ENCODE peak calls at places on chromosomes 5 and 9, in nine cellular contexts. M is AG10803, S is foreskin fibroblast, R is HFF-Myc, Y is cardiac muscle cell, Q is choroid plexus epithelial cell, O is GM23248, P is heart right ventricle, J is lower lobe of right lung. W is an unnamed sample.

GRCh38 chr5:31273161-31273560 is 79.7 kb downstream of the CDH6 start:
- DNase-seq in S (no peak), R (no peak), Y (no peak), P (no peak), M (no peak), J (no peak), Q (no peak), O (no peak), W (no peak)

GRCh38 chr5:151909628-151910027 is 15.0 kb downstream of the GLRA1 start:
- DNase-seq in J (no peak), O (no peak), S (no peak), Y (no peak), P (no peak), Q (no peak), R (no peak), M (no peak), W (no peak)

GRCh38 chr5:38660194-38660668 is 103.8 kb upstream of the LIFR start:
- DNase-seq in R (no peak), M (no peak), Y (no peak), Q (no peak), P (peak), J (no peak), S (no peak), O (no peak), W (no peak)

GRCh38 chr5:127227881-127228280 is 62.7 kb upstream of the MEGF10 start:
- DNase-seq in S (peak), Y (no peak), O (peak), Q (peak), R (no peak), P (no peak), J (no peak), M (no peak), W (no peak)

GRCh38 chr5:96146675-96147074 is 185.0 kb upstream of the ELL2 start:
- DNase-seq in R (peak), S (peak), Y (peak), Q (peak), P (no peak), M (peak), O (peak), J (no peak), W (no peak)

GRCh38 chr9:118438805-118439204 is 734.6 kb downstream of the TLR4 start:
- DNase-seq in P (no peak), J (no peak), Q (no peak), M (no peak), O (no peak), R (no peak), Y (no peak), S (no peak), W (no peak)

GRCh38 chr5:40401965-40402364 is 277.8 kb upstream of the PTGER4 start:
- DNase-seq in M (peak), R (no peak), Q (peak), O (peak), S (peak), P (no peak), J (no peak), Y (no peak), W (no peak)

GRCh38 chr5:107812570-107813141 is 141.9 kb upstream of the EFNA5 start:
- DNase-seq in R (no peak), O (peak), S (peak), P (peak), Q (peak), Y (peak), M (peak), J (no peak), W (no peak)

GRCh38 chr9:125405938-125406811 is 144.5 kb downstream of the GAPVD1 start:
- DNase-seq in Q (peak), R (no peak), S (peak), Y (peak), O (peak), M (peak), J (no peak), P (no peak), W (no peak)

GRCh38 chr9:135344523-135344901 is 135.1 kb upstream of the PPP1R26 start:
- DNase-seq in R (no peak), Y (no peak), J (no peak), P (no peak), O (no peak), M (no peak), Q (no peak), S (no peak), W (no peak)

GRCh38 chr5:58060971-58061370 is 398.9 kb downstream of the PLK2 start:
- DNase-seq in S (peak), Y (peak), Q (peak), J (no peak), P (no peak), O (peak), R (no peak), M (peak), W (no peak)

GRCh38 chr5:163529698-163530097 is 24.3 kb downstream of the MAT2B start:
- DNase-seq in R (no peak), O (no peak), P (peak), Y (peak), S (no peak), M (no peak), J (no peak), Q (no peak), W (no peak)

GRCh38 chr5:178435321-178436238 is 154.6 kb downstream of the COL23A1 start:
- DNase-seq in Y (no peak), R (no peak), P (no peak), M (no peak), O (no peak), J (no peak), S (no peak), Q (no peak), W (no peak)

GRCh38 chr5:96795626-96796025 is 12.1 kb downstream of the ERAP1 start:
- DNase-seq in Q (no peak), M (no peak), P (no peak), S (no peak), J (no peak), O (no peak), R (no peak), Y (no peak), W (no peak)

GRCh38 chr9:127021664-127022337 is 100.6 kb downstream of the ANGPTL2 start:
- DNase-seq in J (peak), Q (peak), R (peak), S (peak), O (peak), Y (peak), P (peak), M (peak), W (peak)

GRCh38 chr5:134450374-134450773 is 38.7 kb upstream of the CDKN2AIPNL start:
- DNase-seq in J (no peak), Y (no peak), S (no peak), Q (no peak), R (no peak), P (no peak), M (no peak), O (no peak), W (no peak)

GRCh38 chr9:92671323-92671722 is 1.4 kb upstream of the IPPK start:
- DNase-seq in S (peak), O (peak), M (peak), Y (peak), P (no peak), J (no peak), R (peak), Q (peak), W (peak)

GRCh38 chr5:20331826-20332225 is 343.8 kb upstream of the CDH18 start:
- DNase-seq in Q (no peak), Y (no peak), S (no peak), J (no peak), M (no peak), P (no peak), R (no peak), O (no peak), W (no peak)

GRCh38 chr5:39273314-39273954 is 54.1 kb upstream of the FYB1 start:
- DNase-seq in Q (no peak), M (no peak), S (no peak), O (no peak), R (no peak), J (no peak), P (no peak), Y (no peak), W (no peak)

GRCh38 chr5:143245929-143246561 is 157.4 kb downstream of the NR3C1 start:
- DNase-seq in Y (peak), M (peak), O (peak), J (no peak), Q (peak), P (no peak), S (peak), R (peak), W (no peak)

GRCh38 chr5:163385824-163386223 is 51.6 kb upstream of the CCNG1 start:
- DNase-seq in M (no peak), J (no peak), R (no peak), S (no peak), Q (no peak), P (no peak), O (no peak), Y (no peak), W (no peak)

GRCh38 chr9:131500939-131501541 is 1.7 kb upstream of the POMT1 start:
- DNase-seq in Y (peak), J (no peak), M (peak), S (peak), P (no peak), R (no peak), Q (peak), O (peak), W (peak)

GRCh38 chr5:59207416-59207815 is 624.5 kb downstream of the RAB3C start:
- DNase-seq in S (peak), J (no peak), Q (peak), O (no peak), M (no peak), R (no peak), P (no peak), Y (peak), W (no peak)

GRCh38 chr5:109936996-109937395 is 247.3 kb downstream of the MAN2A1 start:
- DNase-seq in Y (no peak), P (no peak), M (no peak), R (no peak), O (no peak), S (no peak), Q (no peak), J (no peak), W (no peak)

GRCh38 chr5:180284161-180284560 is 7.7 kb downstream of the MAPK9 start:
- DNase-seq in P (no peak), Q (no peak), R (no peak), Y (no peak), J (no peak), O (no peak), M (no peak), S (no peak), W (no peak)

GRCh38 chr5:176608937-176609723 is 826 bp downstream of the GPRIN1 start:
- DNase-seq in J (no peak), Y (no peak), M (no peak), O (peak), P (no peak), R (no peak), S (peak), Q (no peak), W (no peak)

DNA sequence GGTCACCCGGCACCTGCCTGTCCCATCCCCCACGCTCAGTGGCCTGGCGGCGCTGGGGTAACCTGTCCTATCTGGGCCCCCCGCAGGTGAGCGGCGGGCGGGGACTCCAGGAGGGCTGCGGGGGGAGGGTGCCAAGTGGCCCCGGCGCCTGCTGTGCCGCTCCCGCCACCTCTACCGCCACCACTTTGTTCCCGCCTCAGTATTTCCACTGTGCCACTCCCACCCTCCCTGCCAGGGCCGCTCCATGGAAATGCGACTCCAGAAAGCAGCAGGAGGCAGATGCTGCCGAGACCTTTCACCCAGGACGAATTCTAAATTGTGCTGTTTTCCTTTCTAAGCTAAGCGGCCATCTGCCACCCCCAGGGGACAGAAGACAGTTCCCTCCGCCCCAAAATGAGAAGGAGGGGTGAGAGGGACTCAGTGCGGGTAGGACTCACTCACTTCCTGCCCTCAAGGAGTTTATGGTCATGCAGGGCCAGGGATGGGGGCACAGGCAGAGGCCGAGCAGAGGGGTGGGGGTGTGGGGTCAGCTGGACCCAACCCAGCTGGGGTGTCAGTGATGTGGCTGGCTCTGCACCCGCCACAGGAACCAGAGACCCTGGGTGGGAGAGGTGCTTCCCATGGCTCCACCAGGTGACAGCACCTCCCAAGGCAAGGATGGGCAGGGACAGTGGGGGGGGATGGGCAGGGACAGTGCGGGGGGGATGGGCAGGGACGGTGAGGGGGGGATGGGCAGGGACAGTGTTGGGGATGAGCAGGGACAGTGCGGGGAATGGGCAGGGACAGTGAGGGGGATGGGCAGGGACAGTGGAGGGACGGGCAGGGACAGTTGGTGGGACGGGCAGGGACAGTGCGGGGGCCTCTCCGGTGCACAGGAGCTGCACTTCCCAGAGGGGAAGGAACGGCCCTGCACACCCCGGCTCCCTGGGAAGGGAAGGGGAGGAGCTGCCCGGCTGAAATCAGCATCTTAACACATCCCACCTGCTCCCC is 17.8 kb downstream of the NOTCH1 start:
- DNase-seq in Q (no peak), R (no peak), J (no peak), Y (no peak), O (peak), S (peak), M (no peak), P (no peak), W (no peak)
- H3K4me3 ChIP-seq in Q (no peak), R (no peak), J (no peak), Y (no peak), O (no peak), S (no peak), M (no peak), P (no peak), W (no peak)

DNA sequence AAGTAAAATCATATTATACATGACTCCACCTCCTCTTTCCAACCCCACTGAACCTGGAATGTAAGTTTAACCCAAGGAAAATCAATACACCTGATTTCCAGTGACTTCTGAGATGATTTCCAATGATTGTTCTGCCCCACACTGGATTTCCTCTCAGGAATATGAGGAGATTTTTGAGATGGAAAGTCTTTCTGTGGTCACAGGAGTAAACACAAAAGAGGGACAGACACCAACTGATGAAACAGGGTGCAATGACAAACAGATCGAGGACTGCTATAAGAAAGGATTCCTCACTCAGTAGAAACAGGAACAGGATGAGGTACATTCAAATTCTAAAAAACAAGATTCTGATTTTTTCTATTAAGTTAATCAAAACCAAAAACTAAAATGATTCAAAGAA is 42.2 kb downstream of the DTWD2 start:
- DNase-seq in O (no peak), J (no peak), Q (no peak), S (no peak), R (no peak), Y (no peak), M (peak), P (no peak), W (no peak)
- H3K4me3 ChIP-seq in O (no peak), J (no peak), Q (no peak), S (no peak), R (no peak), Y (no peak), M (no peak), P (no peak), W (no peak)

GRCh38 chr9:123326662-123327093 is 29.3 kb upstream of the CRB2 start:
- DNase-seq in P (no peak), M (peak), Q (no peak), O (no peak), R (no peak), S (no peak), Y (peak), J (peak), W (no peak)
- H3K4me3 ChIP-seq in P (no peak), M (no peak), Q (no peak), O (no peak), R (no peak), S (no peak), Y (no peak), J (peak), W (peak)

DNA sequence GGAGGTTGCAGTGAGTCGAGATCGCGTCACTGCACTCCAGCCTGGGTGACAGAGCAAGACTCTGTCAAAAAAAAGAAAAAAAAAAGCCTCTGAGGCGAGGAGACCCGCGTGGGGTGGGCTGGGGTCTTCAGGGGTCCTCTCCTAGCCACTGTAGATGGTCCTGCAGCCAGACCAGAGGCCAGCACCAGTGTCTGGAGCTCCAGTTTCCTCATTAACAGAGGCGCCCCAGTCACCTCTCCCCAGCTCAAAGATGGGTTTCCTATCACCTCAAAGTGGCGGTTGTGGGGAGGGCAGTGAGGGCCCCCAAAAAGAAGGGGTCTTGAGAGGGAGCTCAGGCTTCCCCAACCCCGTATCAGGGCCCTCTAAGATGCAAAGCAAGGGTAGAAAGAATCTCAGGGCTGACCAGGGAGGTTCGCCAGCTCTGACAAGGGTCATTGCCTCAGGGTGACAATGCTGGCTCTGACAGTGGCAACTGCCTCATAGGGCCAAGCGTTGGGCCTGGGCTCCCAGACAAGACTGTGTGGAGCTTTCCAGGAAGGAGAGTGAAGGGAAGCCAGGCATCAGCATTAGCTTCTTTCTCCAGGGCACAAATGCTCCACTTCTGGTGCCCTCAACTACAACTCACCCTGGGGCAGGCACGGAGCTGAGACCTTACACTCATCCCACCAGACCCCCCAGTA is 15.0 kb downstream of the STK10 start:
- DNase-seq in J (no peak), M (no peak), Q (no peak), R (no peak), S (no peak), O (peak), P (peak), Y (no peak), W (no peak)
- H3K4me3 ChIP-seq in J (no peak), M (no peak), Q (no peak), R (no peak), S (no peak), O (no peak), P (no peak), Y (no peak), W (no peak)

GRCh38 chr5:80865547-80865946 is 94.6 kb upstream of the RASGRF2 start:
- DNase-seq in Q (peak), J (no peak), S (peak), O (peak), M (peak), P (no peak), R (no peak), Y (peak), W (no peak)
- H3K4me3 ChIP-seq in Q (no peak), J (no peak), S (no peak), O (no peak), M (no peak), P (no peak), R (no peak), Y (no peak), W (no peak)

GRCh38 chr5:138178516-138179276 is at the start of the genes BRD8 and KIF20A:
- DNase-seq in R (peak), M (peak), S (peak), Q (peak), O (peak), J (peak), Y (peak), P (peak), W (peak)

GRCh38 chr5:138177936-138178515 is 404 bp downstream of the BRD8 start:
- DNase-seq in P (peak), Q (peak), O (peak), R (no peak), S (peak), M (peak), Y (peak), J (peak), W (no peak)

GRCh38 chr5:138179277-138179857 is 455 bp downstream of the KIF20A start:
- DNase-seq in O (peak), J (no peak), Q (no peak), R (no peak), S (peak), P (no peak), Y (no peak), M (no peak), W (no peak)

GRCh38 chr5:138180841-138181240 is 1.9 kb downstream of the KIF20A start:
- DNase-seq in P (no peak), S (no peak), M (no peak), R (no peak), J (no peak), O (no peak), Y (no peak), Q (no peak), W (no peak)

GRCh38 chr5:138180183-138180782 is 1.4 kb downstream of the KIF20A start:
- DNase-seq in S (peak), M (peak), J (no peak), R (peak), Q (peak), O (peak), Y (peak), P (no peak), W (no peak)
- H3K4me3 ChIP-seq in S (peak), M (peak), J (no peak), R (peak), Q (no peak), O (peak), Y (peak), P (no peak), W (no peak)